ENCODE peak calls at places on chromosome 17, in four cellular contexts. S is K562, R is GM12878, M is A549. X is an unnamed sample.

GRCh38 chr17:66684256-66684655 is 150.7 kb upstream of the CACNG5 start:
- DNase-seq in S (no peak), R (no peak), M (no peak), X (peak; percentile 32)

GRCh38 chr17:74444406-74444805 is 12.5 kb downstream of the GPRC5C start:
- DNase-seq in S (no peak), R (no peak), M (no peak), X (no peak)

GRCh38 chr17:41724476-41725030 is 9.9 kb downstream of the HAP1 start:
- DNase-seq in S (no peak), R (no peak), M (no peak), X (no peak)

GRCh38 chr17:77325826-77326581 is 185.2 kb downstream of the SEC14L1 start:
- DNase-seq in S (no peak), R (no peak), M (no peak), X (no peak)

GRCh38 chr17:36534117-36534880 is at the start of gene MYO19:
- DNase-seq in S (peak; percentile 90), R (peak; percentile 24), M (peak; percentile 93), X (peak; percentile 44)

GRCh38 chr17:4332296-4332970 is 34.0 kb downstream of the UBE2G1 start:
- DNase-seq in S (no peak), R (no peak), M (no peak), X (peak; percentile 33)

GRCh38 chr17:35605753-35606152 is 18.6 kb downstream of the AP2B1 start:
- DNase-seq in S (no peak), R (no peak), M (no peak), X (peak; percentile 73)

GRCh38 chr17:21345236-21345635 is 30.9 kb upstream of the KCNJ12 start:
- DNase-seq in S (no peak), R (no peak), M (no peak), X (no peak)

GRCh38 chr17:12605222-12605621 is 60.5 kb upstream of the MYOCD start:
- DNase-seq in S (no peak), R (no peak), M (no peak), X (peak; percentile 81)

GRCh38 chr17:76394166-76394565 is 9.8 kb downstream of the SPHK1 start:
- DNase-seq in S (no peak), R (no peak), M (no peak), X (no peak)

GRCh38 chr17:36740157-36740556 is 138.8 kb downstream of the MRM1 start:
- DNase-seq in S (no peak), R (no peak), M (no peak), X (no peak)

GRCh38 chr17:57785032-57785431 is 39.9 kb upstream of the CCDC182 start:
- DNase-seq in S (no peak), R (no peak), M (no peak), X (no peak)

GRCh38 chr17:16001498-16001897 is 1.9 kb downstream of the TTC19 start:
- DNase-seq in S (no peak), R (no peak), M (no peak), X (no peak)

GRCh38 chr17:58089111-58089510 is 5.9 kb downstream of the DYNLL2 start:
- DNase-seq in S (no peak), R (no peak), M (no peak), X (no peak)

GRCh38 chr17:44222112-44222869 is 2.8 kb upstream of the UBTF start:
- DNase-seq in S (no peak), R (no peak), M (peak; percentile 87), X (peak; percentile 66)

GRCh38 chr17:3526491-3526890 is 31.1 kb downstream of the TRPV3 start:
- DNase-seq in S (no peak), R (no peak), M (no peak), X (no peak)

GRCh38 chr17:34378664-34379101 is 15.7 kb upstream of the CCL1 start:
- DNase-seq in S (peak; percentile 25), R (peak; percentile 76), M (no peak), X (no peak)

GRCh38 chr17:4950075-4950756 is 703 bp upstream of the ENO3 start:
- DNase-seq in S (peak; percentile 80), R (no peak), M (peak; percentile 36), X (no peak)

GRCh38 chr17:4747847-4748246 is 8.1 kb upstream of the CXCL16 start:
- DNase-seq in S (no peak), R (no peak), M (no peak), X (no peak)

GRCh38 chr17:28145348-28145747 is 102.9 kb downstream of the NLK start:
- DNase-seq in S (no peak), R (no peak), M (no peak), X (peak; percentile 29)

GRCh38 chr17:17033466-17033865 is 8.8 kb upstream of the MPRIP start:
- DNase-seq in S (no peak), R (no peak), M (no peak), X (no peak)

GRCh38 chr17:77472837-77473214 is 332.1 kb downstream of the SEC14L1 start:
- DNase-seq in S (no peak), R (no peak), M (no peak), X (no peak)

GRCh38 chr17:1108560-1108809 is 71.3 kb downstream of the ABR start:
- DNase-seq in S (no peak), R (no peak), M (no peak), X (no peak)

GRCh38 chr17:79123988-79124387 is 49.4 kb downstream of the ENGASE start:
- DNase-seq in S (no peak), R (no peak), M (no peak), X (no peak)

GRCh38 chr17:81904600-81905423 is 2.8 kb downstream of the NPB start:
- DNase-seq in S (no peak), R (no peak), M (no peak), X (no peak)

GRCh38 chr17:20066253-20066652 is 57.1 kb downstream of the SPECC1 start:
- DNase-seq in S (no peak), R (no peak), M (peak; percentile 61), X (peak; percentile 80)

GRCh38 chr17:79136596-79136995 is 62.0 kb downstream of the ENGASE start:
- DNase-seq in S (no peak), R (no peak), M (no peak), X (no peak)

GRCh38 chr17:82097187-82097918 is 683 bp downstream of the FASN start:
- DNase-seq in S (peak; percentile 71), R (no peak), M (peak; percentile 63), X (peak; percentile 64)

GRCh38 chr17:12627177-12627629 is 38.5 kb upstream of the MYOCD start:
- DNase-seq in S (peak; percentile 2), R (no peak), M (peak; percentile 85), X (peak; percentile 100)

DNA sequence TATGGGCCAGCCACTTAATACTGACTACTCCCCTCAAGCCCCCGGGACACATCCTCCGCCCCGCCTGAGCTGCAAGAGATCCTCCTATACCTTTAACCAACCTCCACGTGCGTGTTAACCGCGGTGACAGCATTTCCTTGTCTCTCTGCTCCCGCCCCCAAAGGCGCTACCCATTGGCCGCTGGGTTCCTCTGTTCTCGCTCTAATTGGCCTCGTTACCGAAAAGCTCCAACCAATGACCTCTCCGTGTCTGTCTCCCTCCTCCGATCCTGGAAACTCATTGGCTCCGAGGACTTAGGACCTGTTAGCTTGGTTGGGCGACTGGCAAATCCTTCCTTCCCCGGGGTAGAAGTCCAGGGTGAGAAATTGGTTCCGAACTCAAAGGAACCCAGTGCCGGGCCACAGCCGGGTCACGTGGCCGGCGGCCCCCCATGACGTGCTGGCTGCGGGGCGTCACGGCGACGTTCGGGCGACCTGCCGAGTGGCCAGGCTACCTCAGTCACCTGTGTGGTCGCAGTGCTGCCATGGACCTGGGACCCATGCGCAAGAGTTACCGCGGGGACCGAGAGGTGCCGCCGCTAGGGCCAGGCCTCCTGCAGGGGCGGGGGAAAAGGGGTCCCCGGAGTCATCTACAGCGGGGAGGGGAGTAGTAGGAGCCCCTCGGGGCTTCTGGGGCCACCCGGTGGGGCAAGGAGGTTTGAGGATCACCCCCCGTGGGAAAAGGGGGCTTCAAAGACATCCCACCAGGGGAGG is at the start of gene PNPO:
- DNase-seq in S (peak; percentile 99), R (peak; percentile 97), M (peak; percentile 100), X (peak; percentile 97)
- TF ChIP-seq POLR2A in S (peak; percentile 83), R (peak; percentile 79), M (peak; percentile 82), X (no peak)

GRCh38 chr17:40293363-40293762 is 5.7 kb downstream of the CDC6 start:
- DNase-seq in S (no peak), R (no peak), M (no peak), X (no peak)

GRCh38 chr17:40287159-40287493 is 553 bp upstream of the CDC6 start:
- DNase-seq in S (no peak), R (no peak), M (no peak), X (no peak)

GRCh38 chr17:40291311-40291710 is 3.6 kb downstream of the CDC6 start:
- DNase-seq in S (no peak), R (no peak), M (no peak), X (no peak)

GRCh38 chr17:40287494-40288369 is at the start of gene CDC6:
- DNase-seq in S (peak; percentile 99), R (peak; percentile 95), M (peak; percentile 99), X (peak; percentile 99)

DNA sequence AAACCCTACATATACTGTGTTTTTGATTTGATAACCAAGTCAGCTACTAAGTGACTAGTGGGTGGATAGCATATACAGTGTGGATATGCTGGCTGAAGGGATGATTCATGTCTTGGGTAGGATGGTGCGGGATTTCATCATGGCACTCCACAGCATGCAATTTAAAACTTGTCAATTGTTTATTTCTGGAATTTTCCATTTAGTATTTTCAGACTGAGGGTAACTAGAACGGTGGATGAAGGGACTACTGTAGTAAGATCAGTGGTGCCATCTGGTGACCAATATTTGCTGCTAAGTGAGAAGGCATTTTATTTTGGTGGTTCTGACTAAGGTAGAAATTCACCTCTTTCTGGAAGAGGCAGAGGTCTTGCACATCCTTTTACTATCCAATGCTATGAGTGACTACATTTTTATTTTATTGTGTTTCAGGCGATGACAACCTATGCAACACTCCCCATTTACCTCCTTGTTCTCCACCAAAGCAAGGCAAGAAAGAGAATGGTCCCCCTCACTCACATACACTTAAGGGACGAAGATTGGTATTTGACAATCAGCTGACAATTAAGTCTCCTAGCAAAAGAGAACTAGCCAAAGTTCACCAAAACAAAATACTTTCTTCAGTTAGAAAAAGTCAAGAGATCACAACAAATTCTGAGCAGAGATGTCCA is 3.1 kb downstream of the CDC6 start:
- DNase-seq in S (peak; percentile 66), R (no peak), M (peak; percentile 81), X (peak; percentile 97)
- TF ChIP-seq RCOR1 in S (no peak), R (no peak), M (no peak), X (peak; percentile 46)

DNA sequence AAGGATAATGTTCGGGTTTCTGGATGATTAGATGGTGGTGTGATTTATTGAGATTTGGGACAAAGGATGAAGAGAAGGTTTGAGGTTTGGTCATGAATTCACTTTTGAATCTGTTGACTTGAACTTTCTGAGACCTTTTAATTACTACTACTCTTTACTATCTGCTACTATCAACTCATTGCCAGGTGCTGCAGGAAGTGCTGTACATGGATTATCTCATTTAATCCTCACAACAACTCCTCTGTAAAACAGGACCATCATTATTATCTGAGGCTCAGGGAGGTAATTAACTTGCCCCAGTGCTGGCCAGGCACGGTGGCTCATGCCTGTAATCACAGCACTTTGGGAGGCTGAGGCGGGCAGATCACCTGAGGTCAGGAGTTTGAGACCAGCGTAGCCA is 2.9 kb upstream of the ANKRD40 start:
- DNase-seq in S (no peak), R (no peak), M (no peak), X (no peak)
- TF ChIP-seq RAD21 in S (no peak), R (no peak), M (no peak), X (no peak)

GRCh38 chr17:32142038-32142856 is at the start of gene RHOT1:
- DNase-seq in S (peak; percentile 83), R (peak; percentile 36), M (peak; percentile 87), X (peak; percentile 90)
- TF ChIP-seq POLR2A in S (peak; percentile 52), R (peak; percentile 55), M (peak; percentile 51), X (no peak)